ENCODE peak calls at places on chromosomes 3 and 15, in four cellular contexts. Y, R, P and I are unnamed samples.

GRCh38 chr15:34360298-34360697 is 6.7 kb downstream of the LPCAT4 start:
- DNase-seq in Y (no peak), P (no peak), R (no peak), I (no peak)

GRCh38 chr3:131125684-131126083 is 99.0 kb downstream of the NEK11 start:
- DNase-seq in R (no peak), P (no peak), Y (no peak), I (no peak)

GRCh38 chr3:16311960-16312451 is 47.0 kb downstream of the OXNAD1 start:
- DNase-seq in Y (peak; percentile 96), R (no peak), P (peak; percentile 49), I (peak; percentile 19)

GRCh38 chr3:82448320-82448719 is 686.9 kb upstream of the GBE1 start:
- DNase-seq in Y (no peak), R (no peak), P (no peak), I (no peak)

GRCh38 chr3:25468866-25469319 is 40.8 kb downstream of the RARB start:
- DNase-seq in Y (no peak), R (no peak), P (no peak), I (peak; percentile 85)

GRCh38 chr3:134211797-134212196 is 38.9 kb downstream of the RYK start:
- DNase-seq in R (peak; percentile 4), P (no peak), Y (peak; percentile 85), I (peak; percentile 34)

GRCh38 chr3:128173241-128173640 is 20.0 kb downstream of the EEFSEC start:
- DNase-seq in Y (no peak), R (no peak), P (no peak), I (no peak)

GRCh38 chr3:53850895-53851294 is 4.5 kb downstream of the IL17RB start:
- DNase-seq in R (no peak), Y (no peak), P (no peak), I (peak; percentile 15)

GRCh38 chr15:98626153-98626552 is 22.2 kb upstream of the IGF1R start:
- DNase-seq in R (no peak), Y (no peak), P (no peak), I (no peak)

GRCh38 chr3:134381836-134382442 is 7.7 kb upstream of the AMOTL2 start:
- DNase-seq in R (no peak), P (no peak), Y (no peak), I (no peak)

GRCh38 chr3:126658584-126658983 is 3.7 kb upstream of the TXNRD3 start:
- DNase-seq in P (no peak), R (no peak), Y (no peak), I (no peak)

GRCh38 chr3:103067963-103068362 is 633.1 kb downstream of the ZPLD1 start:
- DNase-seq in P (no peak), R (no peak), Y (no peak), I (no peak)

GRCh38 chr3:188219147-188219546 is 65.2 kb downstream of the LPP start:
- DNase-seq in P (no peak), Y (no peak), R (no peak), I (no peak)

GRCh38 chr3:127039719-127040118 is 56.8 kb downstream of the PLXNA1 start:
- DNase-seq in R (no peak), P (no peak), Y (no peak), I (no peak)

GRCh38 chr3:22040150-22040549 is 289.1 kb upstream of the ZNF385D start:
- DNase-seq in P (no peak), Y (no peak), R (no peak), I (no peak)

GRCh38 chr15:52233405-52233804 is 42.2 kb upstream of the GNB5 start:
- DNase-seq in R (no peak), P (no peak), Y (peak; percentile 73), I (peak; percentile 28)

GRCh38 chr3:32832193-32832592 is 14.4 kb downstream of the TRIM71 start:
- DNase-seq in Y (no peak), P (no peak), R (no peak), I (no peak)

GRCh38 chr3:141441381-141442365 is 45.2 kb upstream of the RASA2 start:
- DNase-seq in Y (peak; percentile 91), R (peak; percentile 9), P (peak; percentile 68), I (peak; percentile 73)

GRCh38 chr3:12159227-12159601 is 502 bp upstream of the TIMP4 start:
- DNase-seq in R (no peak), Y (no peak), P (no peak), I (no peak)

GRCh38 chr15:91940466-91941381 is 87.2 kb downstream of the SLCO3A1 start:
- DNase-seq in R (no peak), Y (no peak), P (no peak), I (no peak)

GRCh38 chr3:177427096-177427495 is 229.8 kb upstream of the TBL1XR1 start:
- DNase-seq in P (no peak), R (no peak), Y (peak; percentile 17), I (no peak)

GRCh38 chr3:133703915-133704314 is 42.2 kb upstream of the TOPBP1 start:
- DNase-seq in P (no peak), R (no peak), Y (no peak), I (no peak)

GRCh38 chr3:48305396-48305795 is 28.1 kb downstream of the SPINK8 start:
- DNase-seq in Y (no peak), P (no peak), R (no peak), I (no peak)